ENCODE peak calls at places on chromosomes 7 and 10, in five cellular contexts. S is nephron progenitor cell, F is IMR-90, U is WERI-Rb-1, Q is right atrium auricular region. P is an unnamed sample.

GRCh38 chr10:14356921-14357320 is 26.2 kb upstream of the FRMD4A start:
- DNase-seq in Q (no peak), U (no peak), S (no peak), F (peak), P (peak)

GRCh38 chr7:47314728-47315601 is 266.9 kb downstream of the TNS3 start:
- DNase-seq in Q (peak), S (peak), U (no peak), F (peak), P (no peak)

GRCh38 chr10:4353964-4354363 is 472.0 kb upstream of the AKR1E2 start:
- DNase-seq in F (peak), S (no peak), U (no peak), Q (no peak), P (peak)

GRCh38 chr10:43282881-43283280 is 16.0 kb upstream of the RASGEF1A start:
- DNase-seq in Q (no peak), U (peak), S (peak), F (no peak), P (no peak)

GRCh38 chr10:77456414-77456813 is 181.2 kb downstream of the KCNMA1 start:
- DNase-seq in F (peak), Q (no peak), U (peak), S (no peak), P (peak)

GRCh38 chr7:151426486-151426905 is 13.4 kb downstream of the CRYGN start:
- DNase-seq in U (no peak), Q (peak), S (no peak), F (peak), P (peak)

GRCh38 chr7:12584940-12585339 is 14.4 kb downstream of the SCIN start:
- DNase-seq in F (no peak), Q (no peak), S (no peak), U (no peak), P (no peak)

GRCh38 chr7:92790987-92791386 is 45.4 kb downstream of the CDK6 start:
- DNase-seq in S (no peak), Q (no peak), F (peak), U (no peak), P (peak)

GRCh38 chr7:25894002-25894901 is 257.7 kb upstream of the NFE2L3 start:
- DNase-seq in U (peak), S (no peak), F (no peak), Q (no peak), P (no peak)

GRCh38 chr7:92641921-92642511 is 51.8 kb upstream of the FAM133B start:
- DNase-seq in U (no peak), S (no peak), Q (no peak), F (peak), P (peak)

GRCh38 chr7:155021699-155022145 is 18.8 kb upstream of the PAXIP1 start:
- DNase-seq in Q (no peak), U (no peak), S (no peak), F (no peak), P (no peak)

GRCh38 chr10:64071218-64071617 is 550.0 kb downstream of the REEP3 start:
- DNase-seq in U (no peak), F (no peak), S (no peak), Q (no peak), P (no peak)

GRCh38 chr7:149865437-149865836 is 8.3 kb upstream of the ATP6V0E2 start:
- DNase-seq in F (peak), Q (no peak), U (no peak), S (no peak), P (peak)